ENCODE peak calls at places on chromosomes 2 and 18, in five cellular contexts. A is stimulated activated CD8-positive, alpha-beta memory T cell treated with anti-CD3 and anti-CD28 coated beads, Interleukin-4, amount 100 ng/mL, for 4 hours; H is naive thymus-derived CD8-positive, alpha-beta T cell; K is stimulated activated CD4-positive, alpha-beta T cell treated with anti-CD3 and anti-CD28 coated beads, Interleukin-2, amount 100 ng/mL, for 4 hours; Z is naive B cell. I is an unnamed sample.

GRCh38 chr2:196801986-196802385 is 2.5 kb upstream of the GTF3C3 start:
- DNase-seq in K (no peak), Z (no peak), A (no peak), H (no peak), I (no peak)

GRCh38 chr18:5895886-5896740 is 791 bp upstream of the TMEM200C start:
- DNase-seq in H (no peak), K (no peak), Z (no peak), A (no peak), I (no peak)

GRCh38 chr18:62720766-62721613 is 5.6 kb downstream of the PHLPP1 start:
- DNase-seq in K (no peak), A (no peak), H (no peak), Z (no peak), I (no peak)

GRCh38 chr2:29215739-29216608 is 100.8 kb downstream of the CLIP4 start:
- DNase-seq in H (no peak), K (no peak), A (no peak), Z (no peak), I (no peak)

GRCh38 chr18:4040391-4041172 is 414.5 kb downstream of the DLGAP1 start:
- DNase-seq in A (no peak), H (no peak), K (no peak), Z (no peak), I (no peak)

GRCh38 chr2:162233197-162233596 is 10.0 kb downstream of the FAP start:
- DNase-seq in A (no peak), K (no peak), Z (no peak), H (no peak), I (no peak)

GRCh38 chr2:224910535-224910934 is 131.7 kb downstream of the DOCK10 start:
- DNase-seq in A (no peak), K (no peak), H (no peak), Z (no peak), I (no peak)

GRCh38 chr2:215029936-215030335 is 108.5 kb downstream of the ABCA12 start:
- DNase-seq in H (no peak), K (no peak), Z (no peak), A (no peak), I (no peak)

GRCh38 chr2:218023636-218024035 is 20.8 kb upstream of the TNS1 start:
- DNase-seq in A (no peak), Z (no peak), H (no peak), K (no peak), I (no peak)

GRCh38 chr2:106161938-106162814 is 31.9 kb downstream of the UXS1 start:
- DNase-seq in Z (no peak), K (no peak), H (no peak), A (no peak), I (no peak)

GRCh38 chr2:4483050-4483449 is 779.7 kb downstream of the DCDC2C start:
- DNase-seq in A (no peak), K (no peak), H (no peak), Z (no peak), I (no peak)

GRCh38 chr2:106120432-106120831 is 73.7 kb downstream of the UXS1 start:
- DNase-seq in Z (no peak), H (no peak), A (no peak), K (no peak), I (no peak)

GRCh38 chr2:237473474-237474453 is 13.3 kb upstream of the MLPH start:
- DNase-seq in K (no peak), A (no peak), H (no peak), Z (no peak), I (no peak)

GRCh38 chr2:147223119-147223518 is 621.7 kb upstream of the ACVR2A start:
- DNase-seq in Z (no peak), A (no peak), K (no peak), H (no peak), I (no peak)

GRCh38 chr18:79951545-79952456 is at the start of gene SLC66A2:
- DNase-seq in H (peak), Z (peak), K (peak), A (peak), I (peak)

GRCh38 chr2:157307021-157307420 is 18.6 kb downstream of the ERMN start:
- DNase-seq in K (no peak), H (no peak), Z (no peak), A (no peak), I (no peak)

GRCh38 chr2:183665403-183665802 is 541.2 kb downstream of the NUP35 start:
- DNase-seq in Z (no peak), H (no peak), K (no peak), A (no peak), I (no peak)

GRCh38 chr18:57813245-57813644 is 10.1 kb upstream of the ATP8B1 start:
- DNase-seq in A (no peak), K (no peak), Z (no peak), H (no peak), I (no peak)

GRCh38 chr2:134601266-134601665 is 117.5 kb downstream of the TMEM163 start:
- DNase-seq in H (no peak), Z (no peak), A (no peak), K (no peak), I (no peak)

GRCh38 chr2:84297155-84297554 is 161.9 kb downstream of the SUCLG1 start:
- DNase-seq in K (no peak), Z (no peak), H (no peak), A (no peak), I (no peak)

GRCh38 chr2:167331636-167332232 is 443.5 kb downstream of the XIRP2 start:
- DNase-seq in K (no peak), A (no peak), H (no peak), Z (no peak), I (no peak)

GRCh38 chr2:199456383-199457146 is 1.2 kb downstream of the SATB2 start:
- DNase-seq in Z (no peak), H (no peak), A (no peak), K (no peak), I (no peak)

GRCh38 chr2:73984203-73984921 is at the start of gene TET3:
- DNase-seq in Z (peak), K (peak), H (peak), A (no peak), I (no peak)

GRCh38 chr2:8358179-8358578 is 323.7 kb upstream of the ID2 start:
- DNase-seq in Z (no peak), A (no peak), H (no peak), K (no peak), I (no peak)

GRCh38 chr2:173451137-173451536 is 96.5 kb downstream of the CDCA7 start:
- DNase-seq in A (no peak), H (no peak), Z (no peak), K (no peak), I (no peak)

GRCh38 chr2:2843969-2844548 is 513.0 kb upstream of the MYT1L start:
- DNase-seq in K (no peak), H (no peak), A (no peak), Z (no peak), I (no peak)

GRCh38 chr18:12420831-12421421 is 13.2 kb downstream of the PRELID3A start:
- DNase-seq in K (no peak), Z (no peak), H (no peak), A (no peak), I (no peak)

GRCh38 chr18:49648326-49648725 is 86.5 kb downstream of the LIPG start:
- DNase-seq in K (no peak), H (no peak), A (no peak), Z (no peak), I (no peak)

GRCh38 chr2:222076978-222077690 is 221.7 kb downstream of the PAX3 start:
- DNase-seq in H (no peak), Z (no peak), K (no peak), A (no peak), I (no peak)

GRCh38 chr18:51461956-51462355 is 264.5 kb upstream of the MEX3C start:
- DNase-seq in Z (no peak), A (no peak), K (no peak), H (no peak), I (no peak)

GRCh38 chr2:65499216-65499615 is 66.8 kb upstream of the SPRED2 start:
- DNase-seq in K (no peak), Z (no peak), A (no peak), H (no peak), I (no peak)

GRCh38 chr2:31523871-31524492 is 56.8 kb downstream of the SRD5A2 start:
- DNase-seq in H (peak), A (peak), K (peak), Z (peak), I (peak)

GRCh38 chr2:186590538-186591441 is 934 bp downstream of the ITGAV start:
- DNase-seq in K (no peak), A (no peak), H (no peak), Z (peak), I (peak)

GRCh38 chr2:134774786-134775641 is 56.2 kb upstream of the TMEM163 start:
- DNase-seq in Z (no peak), H (no peak), K (no peak), A (no peak), I (no peak)